ENCODE peak calls at places on chromosomes 12 and 14, in seven cellular contexts. One of them, this sample, is unnamed.

GRCh38 chr12:39628836-39629235 is 9.2 kb upstream of the ABCD2 start:
- DNase-seq in psoas muscle: no peak
- DNase-seq in GM20000: peak
- DNase-seq in ovary: no peak
- DNase-seq in esophagus squamous epithelium: no peak
- DNase-seq in Peyer's patch: no peak
- DNase-seq in retinal pigment epithelial cell: no peak
- DNase-seq in this sample: no peak

GRCh38 chr12:108367436-108367835 is 28.3 kb upstream of the CMKLR1 start:
- DNase-seq in Peyer's patch: no peak
- DNase-seq in psoas muscle: no peak
- DNase-seq in esophagus squamous epithelium: no peak
- DNase-seq in retinal pigment epithelial cell: no peak
- DNase-seq in ovary: no peak
- DNase-seq in GM20000: no peak
- DNase-seq in this sample: no peak

GRCh38 chr12:43338848-43339526 is 213.0 kb downstream of the ADAMTS20 start:
- DNase-seq in GM20000: peak
- DNase-seq in ovary: no peak
- DNase-seq in Peyer's patch: no peak
- DNase-seq in retinal pigment epithelial cell: peak
- DNase-seq in psoas muscle: no peak
- DNase-seq in esophagus squamous epithelium: no peak
- DNase-seq in this sample: no peak

GRCh38 chr12:6069452-6070093 is 54.9 kb downstream of the VWF start:
- DNase-seq in esophagus squamous epithelium: no peak
- DNase-seq in retinal pigment epithelial cell: no peak
- DNase-seq in psoas muscle: peak
- DNase-seq in Peyer's patch: no peak
- DNase-seq in ovary: no peak
- DNase-seq in GM20000: no peak
- DNase-seq in this sample: no peak

GRCh38 chr14:22268875-22269274 is 320.1 kb downstream of the DAD1 start:
- DNase-seq in retinal pigment epithelial cell: peak
- DNase-seq in psoas muscle: no peak
- DNase-seq in Peyer's patch: no peak
- DNase-seq in GM20000: no peak
- DNase-seq in esophagus squamous epithelium: no peak
- DNase-seq in ovary: no peak
- DNase-seq in this sample: no peak

GRCh38 chr14:26191123-26191522 is 406.7 kb downstream of the NOVA1 start:
- DNase-seq in Peyer's patch: no peak
- DNase-seq in retinal pigment epithelial cell: no peak
- DNase-seq in psoas muscle: no peak
- DNase-seq in esophagus squamous epithelium: no peak
- DNase-seq in ovary: no peak
- DNase-seq in GM20000: no peak
- DNase-seq in this sample: no peak

GRCh38 chr12:117347588-117347987 is 13.8 kb downstream of the NOS1 start:
- DNase-seq in psoas muscle: no peak
- DNase-seq in esophagus squamous epithelium: no peak
- DNase-seq in Peyer's patch: no peak
- DNase-seq in GM20000: no peak
- DNase-seq in ovary: no peak
- DNase-seq in retinal pigment epithelial cell: no peak
- DNase-seq in this sample: no peak

GRCh38 chr14:100557658-100558057 is 29.6 kb downstream of the BEGAIN start:
- DNase-seq in retinal pigment epithelial cell: no peak
- DNase-seq in ovary: no peak
- DNase-seq in psoas muscle: no peak
- DNase-seq in GM20000: no peak
- DNase-seq in esophagus squamous epithelium: no peak
- DNase-seq in Peyer's patch: no peak
- DNase-seq in this sample: no peak

GRCh38 chr14:47857646-47858045 is 182.2 kb upstream of the MDGA2 start:
- DNase-seq in retinal pigment epithelial cell: no peak
- DNase-seq in psoas muscle: no peak
- DNase-seq in esophagus squamous epithelium: no peak
- DNase-seq in GM20000: no peak
- DNase-seq in Peyer's patch: no peak
- DNase-seq in ovary: no peak
- DNase-seq in this sample: no peak

GRCh38 chr14:77022219-77022852 is 6.2 kb downstream of the IRF2BPL start:
- DNase-seq in psoas muscle: no peak
- DNase-seq in retinal pigment epithelial cell: no peak
- DNase-seq in esophagus squamous epithelium: no peak
- DNase-seq in ovary: no peak
- DNase-seq in GM20000: peak
- DNase-seq in Peyer's patch: no peak
- DNase-seq in this sample: no peak

GRCh38 chr12:111446631-111447570 is 41.2 kb downstream of the SH2B3 start:
- DNase-seq in psoas muscle: no peak
- DNase-seq in ovary: no peak
- DNase-seq in Peyer's patch: no peak
- DNase-seq in retinal pigment epithelial cell: no peak
- DNase-seq in esophagus squamous epithelium: no peak
- DNase-seq in GM20000: no peak
- DNase-seq in this sample: no peak

GRCh38 chr14:101823511-101824120 is 62.1 kb downstream of the PPP2R5C start:
- DNase-seq in ovary: no peak
- DNase-seq in esophagus squamous epithelium: no peak
- DNase-seq in retinal pigment epithelial cell: no peak
- DNase-seq in Peyer's patch: no peak
- DNase-seq in psoas muscle: no peak
- DNase-seq in GM20000: no peak
- DNase-seq in this sample: peak

GRCh38 chr12:83954071-83954789 is 958.4 kb downstream of the SLC6A15 start:
- DNase-seq in GM20000: no peak
- DNase-seq in ovary: no peak
- DNase-seq in Peyer's patch: no peak
- DNase-seq in psoas muscle: no peak
- DNase-seq in retinal pigment epithelial cell: no peak
- DNase-seq in esophagus squamous epithelium: no peak
- DNase-seq in this sample: no peak

GRCh38 chr14:96626121-96626768 is 124.1 kb downstream of the PAPOLA start:
- DNase-seq in psoas muscle: no peak
- DNase-seq in GM20000: no peak
- DNase-seq in esophagus squamous epithelium: no peak
- DNase-seq in retinal pigment epithelial cell: no peak
- DNase-seq in ovary: no peak
- DNase-seq in Peyer's patch: peak
- DNase-seq in this sample: no peak

GRCh38 chr14:93281937-93282336 is 50.9 kb downstream of the BTBD7 start:
- DNase-seq in esophagus squamous epithelium: no peak
- DNase-seq in Peyer's patch: no peak
- DNase-seq in psoas muscle: no peak
- DNase-seq in retinal pigment epithelial cell: no peak
- DNase-seq in GM20000: no peak
- DNase-seq in ovary: no peak
- DNase-seq in this sample: no peak

GRCh38 chr12:75455839-75456238 is 24.7 kb upstream of the GLIPR1 start:
- DNase-seq in psoas muscle: no peak
- DNase-seq in ovary: no peak
- DNase-seq in GM20000: no peak
- DNase-seq in Peyer's patch: no peak
- DNase-seq in retinal pigment epithelial cell: no peak
- DNase-seq in esophagus squamous epithelium: no peak
- DNase-seq in this sample: no peak

GRCh38 chr12:84910549-84911241 is 1.9 kb downstream of the SLC6A15 start:
- DNase-seq in ovary: no peak
- DNase-seq in GM20000: no peak
- DNase-seq in Peyer's patch: no peak
- DNase-seq in psoas muscle: no peak
- DNase-seq in retinal pigment epithelial cell: peak
- DNase-seq in esophagus squamous epithelium: no peak
- DNase-seq in this sample: no peak

GRCh38 chr14:99538275-99538674 is 57.1 kb downstream of the CCNK start:
- DNase-seq in retinal pigment epithelial cell: no peak
- DNase-seq in ovary: no peak
- DNase-seq in Peyer's patch: no peak
- DNase-seq in psoas muscle: no peak
- DNase-seq in GM20000: no peak
- DNase-seq in esophagus squamous epithelium: no peak
- DNase-seq in this sample: no peak

GRCh38 chr12:106764738-106765137 is 9.7 kb upstream of the RIC8B start:
- DNase-seq in GM20000: no peak
- DNase-seq in Peyer's patch: no peak
- DNase-seq in retinal pigment epithelial cell: no peak
- DNase-seq in esophagus squamous epithelium: no peak
- DNase-seq in psoas muscle: no peak
- DNase-seq in ovary: peak
- DNase-seq in this sample: no peak

GRCh38 chr14:95895720-95896119 is 19.1 kb downstream of the TUNAR start:
- DNase-seq in GM20000: no peak
- DNase-seq in Peyer's patch: no peak
- DNase-seq in psoas muscle: no peak
- DNase-seq in esophagus squamous epithelium: no peak
- DNase-seq in ovary: no peak
- DNase-seq in retinal pigment epithelial cell: no peak
- DNase-seq in this sample: no peak

GRCh38 chr12:107368586-107368985 is 275.2 kb upstream of the CRY1 start:
- DNase-seq in psoas muscle: no peak
- DNase-seq in GM20000: no peak
- DNase-seq in retinal pigment epithelial cell: no peak
- DNase-seq in ovary: no peak
- DNase-seq in Peyer's patch: no peak
- DNase-seq in esophagus squamous epithelium: no peak
- DNase-seq in this sample: no peak

DNA sequence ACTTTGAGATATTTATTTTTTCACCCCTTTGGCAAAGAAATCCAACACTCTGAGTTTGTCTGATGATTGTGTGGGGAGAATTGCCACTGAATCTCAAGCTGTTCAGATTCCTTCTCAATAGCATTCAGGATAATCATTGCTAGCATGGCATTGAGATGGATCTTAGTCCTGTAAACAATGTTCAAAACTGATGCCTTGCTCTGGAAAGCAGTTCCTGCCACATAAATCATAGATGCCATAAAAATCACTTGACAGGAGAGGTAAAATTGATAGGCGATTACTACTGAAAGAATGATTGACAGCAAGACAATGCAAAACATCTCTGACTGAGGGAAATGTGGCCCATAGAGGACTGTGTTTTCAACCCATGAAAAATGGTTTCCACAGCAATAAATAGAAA is 915.6 kb downstream of the TRHDE start:
- DNase-seq in GM20000: no peak
- DNase-seq in ovary: no peak
- DNase-seq in esophagus squamous epithelium: no peak
- DNase-seq in Peyer's patch: no peak
- DNase-seq in retinal pigment epithelial cell: no peak
- DNase-seq in psoas muscle: no peak
- DNase-seq in this sample: no peak
- TF ChIP-seq CTCF in GM20000: no peak
- TF ChIP-seq CTCF in ovary: no peak
- TF ChIP-seq CTCF in esophagus squamous epithelium: no peak
- TF ChIP-seq CTCF in Peyer's patch: no peak
- TF ChIP-seq CTCF in retinal pigment epithelial cell: no peak
- TF ChIP-seq CTCF in psoas muscle: no peak
- TF ChIP-seq CTCF in this sample: no peak

GRCh38 chr12:45121224-45121623 is 70.3 kb upstream of the DBX2 start:
- DNase-seq in esophagus squamous epithelium: no peak
- DNase-seq in retinal pigment epithelial cell: no peak
- DNase-seq in ovary: no peak
- DNase-seq in GM20000: no peak
- DNase-seq in psoas muscle: no peak
- DNase-seq in Peyer's patch: no peak
- DNase-seq in this sample: no peak
- TF ChIP-seq CTCF in esophagus squamous epithelium: no peak
- TF ChIP-seq CTCF in retinal pigment epithelial cell: peak
- TF ChIP-seq CTCF in ovary: no peak
- TF ChIP-seq CTCF in GM20000: no peak
- TF ChIP-seq CTCF in psoas muscle: no peak
- TF ChIP-seq CTCF in Peyer's patch: no peak
- TF ChIP-seq CTCF in this sample: no peak

DNA sequence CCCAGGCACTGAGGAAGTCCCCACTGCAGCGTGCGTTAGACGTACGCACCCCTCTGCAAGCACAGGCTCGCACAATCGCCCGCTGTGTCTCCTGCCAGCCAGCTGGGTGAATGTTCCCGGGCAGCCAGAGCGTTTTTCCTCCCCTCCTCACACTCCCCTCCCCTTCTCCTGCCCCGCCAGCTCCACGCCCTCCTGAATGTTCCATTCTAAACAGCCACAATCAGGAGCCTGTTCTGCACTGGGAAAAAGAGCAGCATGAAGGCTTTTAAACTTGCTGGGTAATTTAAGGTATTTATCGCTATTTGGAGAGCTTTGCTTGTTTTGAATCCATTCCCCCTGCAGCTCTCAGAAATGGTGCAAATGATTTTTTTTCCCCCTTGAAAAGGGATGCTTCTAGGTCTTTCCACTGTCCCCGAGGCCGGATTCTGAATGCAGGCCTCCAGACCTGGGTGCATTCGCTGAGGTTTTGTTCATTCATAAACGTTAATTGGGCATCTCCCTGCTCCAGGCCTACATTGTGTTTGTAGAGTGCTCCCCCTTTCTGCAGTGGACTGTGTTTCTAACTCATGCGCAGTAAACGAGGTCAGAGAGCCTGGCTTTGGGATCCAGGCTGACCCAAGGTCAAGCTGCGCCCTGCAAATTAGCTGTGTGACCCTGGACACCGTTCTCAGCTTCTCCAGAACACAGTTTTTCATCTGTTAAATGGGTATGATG is 212.5 kb downstream of the CHST11 start:
- DNase-seq in psoas muscle: no peak
- DNase-seq in retinal pigment epithelial cell: no peak
- DNase-seq in Peyer's patch: no peak
- DNase-seq in esophagus squamous epithelium: no peak
- DNase-seq in GM20000: no peak
- DNase-seq in ovary: peak
- DNase-seq in this sample: no peak
- TF ChIP-seq CTCF in psoas muscle: peak
- TF ChIP-seq CTCF in retinal pigment epithelial cell: peak
- TF ChIP-seq CTCF in Peyer's patch: no peak
- TF ChIP-seq CTCF in esophagus squamous epithelium: no peak
- TF ChIP-seq CTCF in GM20000: no peak
- TF ChIP-seq CTCF in ovary: no peak
- TF ChIP-seq CTCF in this sample: no peak

DNA sequence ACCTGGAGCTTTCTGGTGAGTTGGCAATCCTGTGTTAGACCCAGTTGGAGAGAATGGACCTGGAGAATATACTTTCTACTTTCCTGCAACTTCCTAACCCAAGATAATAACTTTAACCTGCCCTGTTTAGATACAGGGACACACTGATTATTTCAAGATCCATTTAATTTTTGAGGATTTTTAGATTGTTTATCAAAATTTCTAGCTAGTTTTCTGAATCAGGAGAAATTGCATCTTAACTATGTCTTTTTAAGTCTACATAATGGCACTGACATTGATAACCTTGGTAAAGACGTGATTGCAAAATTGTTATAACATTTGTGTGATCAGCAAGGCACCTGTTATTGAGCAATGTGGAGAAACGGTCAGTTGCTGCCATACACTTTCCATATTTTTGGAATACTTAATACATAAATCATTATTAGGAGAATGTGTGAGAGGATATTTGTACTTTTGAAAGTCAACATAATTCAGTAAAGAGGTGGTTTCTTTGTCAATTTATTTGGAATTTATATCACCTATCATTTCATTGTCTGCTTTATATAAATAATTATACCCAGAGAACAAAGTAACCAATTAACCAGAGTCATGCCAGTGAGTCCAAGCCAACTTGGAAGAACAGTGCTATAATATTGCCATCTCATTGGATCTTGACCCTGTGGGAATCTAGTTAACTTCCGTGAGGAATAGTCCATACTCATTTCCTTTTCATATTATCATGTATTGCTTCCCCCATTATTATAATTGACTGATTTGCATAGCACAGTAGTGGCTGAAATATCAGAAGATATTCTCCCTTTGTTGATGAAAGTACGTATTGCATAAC is 28.4 kb downstream of the NFYB start:
- DNase-seq in ovary: no peak
- DNase-seq in psoas muscle: no peak
- DNase-seq in retinal pigment epithelial cell: no peak
- DNase-seq in esophagus squamous epithelium: no peak
- DNase-seq in Peyer's patch: no peak
- DNase-seq in GM20000: no peak
- DNase-seq in this sample: no peak
- TF ChIP-seq CTCF in ovary: no peak
- TF ChIP-seq CTCF in psoas muscle: no peak
- TF ChIP-seq CTCF in retinal pigment epithelial cell: no peak
- TF ChIP-seq CTCF in esophagus squamous epithelium: no peak
- TF ChIP-seq CTCF in Peyer's patch: no peak
- TF ChIP-seq CTCF in GM20000: no peak
- TF ChIP-seq CTCF in this sample: peak

This sample was measured in natural killer cell.